ENCODE peak calls at places on chromosome 9, in four cellular contexts. V is SK-N-SH, O is K562, R is H1. F is an unnamed sample.

GRCh38 chr9:128438343-128439109 is 17.3 kb upstream of the ODF2 start:
- DNase-seq in V (peak), O (peak), R (peak), F (peak)

GRCh38 chr9:12989669-12990068 is 214.8 kb downstream of the LURAP1L start:
- DNase-seq in V (no peak), O (no peak), R (no peak), F (no peak)

GRCh38 chr9:136859821-136860269 is 6.3 kb downstream of the EDF1 start:
- DNase-seq in V (no peak), O (no peak), R (no peak), F (peak)

GRCh38 chr9:128902351-128903078 is 18.3 kb upstream of the PHYHD1 start:
- DNase-seq in V (no peak), O (no peak), R (no peak), F (no peak)

GRCh38 chr9:20623021-20623747 is 885 bp upstream of the MLLT3 start:
- DNase-seq in V (no peak), O (no peak), R (no peak), F (peak)

GRCh38 chr9:83670381-83670780 is 37.4 kb downstream of the UBQLN1 start:
- DNase-seq in V (no peak), O (no peak), R (no peak), F (no peak)

GRCh38 chr9:134606951-134607733 is 34.5 kb upstream of the COL5A1 start:
- DNase-seq in V (peak), O (peak), R (no peak), F (peak)

GRCh38 chr9:37262410-37262809 is 142.0 kb downstream of the ZCCHC7 start:
- DNase-seq in V (peak), O (no peak), R (no peak), F (peak)

GRCh38 chr9:19379697-19380046 is 364 bp downstream of the RPS6 start:
- DNase-seq in V (peak), O (no peak), R (no peak), F (peak)

GRCh38 chr9:80873861-80874260 is 815.5 kb downstream of the TLE1 start:
- DNase-seq in V (no peak), O (no peak), R (no peak), F (no peak)

GRCh38 chr9:82532504-82532903 is 530.4 kb downstream of the RASEF start:
- DNase-seq in V (peak), O (no peak), R (no peak), F (no peak)

GRCh38 chr9:122426723-122427122 is 51.0 kb downstream of the OR1J1 start:
- DNase-seq in V (no peak), O (no peak), R (no peak), F (no peak)

GRCh38 chr9:93119703-93119952 is 14.4 kb downstream of the NINJ1 start:
- DNase-seq in V (no peak), O (no peak), R (no peak), F (no peak)

GRCh38 chr9:35490155-35490909 is 421 bp downstream of the RUSC2 start:
- DNase-seq in V (peak), O (peak), R (no peak), F (peak)

GRCh38 chr9:136403915-136404800 is 4.2 kb upstream of the SNAPC4 start:
- DNase-seq in V (no peak), O (no peak), R (no peak), F (no peak)

GRCh38 chr9:16884952-16885513 is 14.6 kb upstream of the BNC2 start:
- DNase-seq in V (peak), O (no peak), R (no peak), F (no peak)

GRCh38 chr9:124251188-124251587 is 6.6 kb upstream of the NEK6 start:
- DNase-seq in V (no peak), O (no peak), R (no peak), F (no peak)

GRCh38 chr9:121503443-121503842 is 3.8 kb upstream of the GGTA1 start:
- DNase-seq in V (peak), O (no peak), R (no peak), F (no peak)

GRCh38 chr9:38022203-38022602 is 46.8 kb downstream of the SHB start:
- DNase-seq in V (no peak), O (no peak), R (no peak), F (no peak)

GRCh38 chr9:23850242-23851023 is 24.4 kb upstream of the ELAVL2 start:
- DNase-seq in V (peak), O (no peak), R (no peak), F (peak)

GRCh38 chr9:35732185-35733108 is at the start of the genes CREB3 and TLN1:
- DNase-seq in V (peak), O (peak), R (peak), F (peak)

GRCh38 chr9:68599826-68600225 is 59.1 kb upstream of the TMEM252 start:
- DNase-seq in V (no peak), O (no peak), R (no peak), F (no peak)

GRCh38 chr9:126114409-126114760 is 212.2 kb upstream of the MVB12B start:
- DNase-seq in V (no peak), O (no peak), R (no peak), F (no peak)

GRCh38 chr9:114221706-114222465 is 66.5 kb downstream of the COL27A1 start:
- DNase-seq in V (no peak), O (no peak), R (no peak), F (no peak)

GRCh38 chr9:89621031-89621430 is 16.2 kb downstream of the GADD45G start:
- DNase-seq in V (no peak), O (no peak), R (no peak), F (no peak)

GRCh38 chr9:121192959-121193645 is 8.6 kb downstream of the RAB14 start:
- DNase-seq in V (no peak), O (no peak), R (no peak), F (no peak)

GRCh38 chr9:123401879-123402513 is 46.0 kb downstream of the CRB2 start:
- DNase-seq in V (peak), O (peak), R (no peak), F (peak)

GRCh38 chr9:137199411-137200121 is 975 bp downstream of the TPRN start:
- DNase-seq in V (no peak), O (no peak), R (no peak), F (peak)

GRCh38 chr9:137492464-137493162 is 33.5 kb upstream of the NSMF start:
- DNase-seq in V (peak), O (peak), R (peak), F (peak)

GRCh38 chr9:93365427-93366118 is 85.9 kb upstream of the FAM120A start:
- DNase-seq in V (no peak), O (no peak), R (peak), F (peak)

GRCh38 chr9:36823934-36824333 is 210.1 kb downstream of the PAX5 start:
- DNase-seq in V (no peak), O (no peak), R (no peak), F (no peak)

GRCh38 chr9:82242285-82242963 is 253.9 kb downstream of the SPATA31D1 start:
- DNase-seq in V (no peak), O (no peak), R (no peak), F (no peak)

GRCh38 chr9:14585730-14586473 is 107.3 kb downstream of the ZDHHC21 start:
- DNase-seq in V (no peak), O (no peak), R (no peak), F (no peak)

DNA sequence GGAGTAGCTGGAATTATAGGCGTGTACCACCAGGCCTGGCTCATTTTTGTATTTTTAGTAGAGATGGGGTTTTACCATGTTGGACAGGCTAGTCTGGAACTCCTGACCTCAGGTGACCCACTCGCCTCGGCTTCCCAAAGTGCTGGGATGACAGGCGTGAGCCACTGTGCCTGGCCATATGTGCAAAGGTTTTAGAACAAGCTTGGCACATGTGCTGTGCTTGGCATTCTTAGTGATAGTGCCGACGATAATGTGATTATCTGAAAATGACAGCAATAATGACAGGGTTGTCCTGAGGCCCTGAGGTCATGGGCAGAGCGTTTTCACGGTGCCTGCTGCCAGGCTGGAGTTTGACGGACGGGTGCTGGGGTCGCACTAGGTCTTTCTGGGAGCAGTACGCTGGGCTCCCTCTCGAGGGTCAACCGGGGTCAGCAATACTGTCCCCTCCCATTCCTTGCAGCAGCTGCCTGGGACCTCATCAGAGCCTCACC is 42.6 kb downstream of the HMCN2 start:
- DNase-seq in V (peak), O (no peak), R (no peak), F (no peak)
- TF ChIP-seq TEAD4 in V (no peak), O (no peak), R (no peak), F (no peak)

GRCh38 chr9:98502976-98503325 is 205.8 kb downstream of the GABBR2 start:
- DNase-seq in V (no peak), O (no peak), R (no peak), F (peak)

GRCh38 chr9:98500337-98500919 is 208.3 kb downstream of the GABBR2 start:
- DNase-seq in V (no peak), O (no peak), R (no peak), F (no peak)

GRCh38 chr9:98503867-98504800 is 204.6 kb downstream of the GABBR2 start:
- DNase-seq in V (no peak), O (no peak), R (no peak), F (no peak)

GRCh38 chr9:98501776-98502175 is 207.0 kb downstream of the GABBR2 start:
- DNase-seq in V (no peak), O (no peak), R (no peak), F (no peak)

DNA sequence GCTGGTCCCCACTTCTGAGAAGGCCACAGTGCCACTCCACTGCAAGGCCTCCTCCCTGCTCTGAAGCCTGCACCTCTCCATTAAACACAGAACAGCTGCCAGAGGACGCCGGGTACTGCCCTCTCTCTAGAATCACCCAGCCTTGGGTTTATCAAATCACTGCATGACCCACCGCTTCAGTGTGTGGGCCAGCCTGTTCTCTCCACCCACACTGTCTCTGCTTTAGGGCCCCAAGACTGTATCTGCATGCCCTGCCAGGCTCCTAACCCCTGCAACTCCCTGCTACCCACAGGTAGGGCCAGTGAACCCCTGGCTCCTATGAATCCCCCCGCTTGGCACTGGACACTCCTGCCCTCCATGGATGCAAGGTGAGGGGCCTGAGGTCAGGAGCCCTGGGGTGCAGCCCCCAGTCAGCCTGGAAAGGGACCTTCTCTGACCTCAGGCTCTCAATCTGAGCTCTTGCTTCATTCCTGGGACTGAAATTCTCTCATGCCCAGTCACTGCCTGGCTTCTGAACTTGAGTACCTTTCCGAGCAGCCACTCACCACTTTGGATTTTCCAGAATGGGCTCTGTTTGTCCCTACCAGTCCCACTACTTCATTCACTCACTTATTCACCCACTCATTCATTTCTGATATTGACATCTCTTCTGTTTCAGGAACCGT is 206.3 kb downstream of the GABBR2 start:
- DNase-seq in V (no peak), O (no peak), R (no peak), F (no peak)
- TF ChIP-seq TEAD4 in V (no peak), O (no peak), R (no peak), F (no peak)

DNA sequence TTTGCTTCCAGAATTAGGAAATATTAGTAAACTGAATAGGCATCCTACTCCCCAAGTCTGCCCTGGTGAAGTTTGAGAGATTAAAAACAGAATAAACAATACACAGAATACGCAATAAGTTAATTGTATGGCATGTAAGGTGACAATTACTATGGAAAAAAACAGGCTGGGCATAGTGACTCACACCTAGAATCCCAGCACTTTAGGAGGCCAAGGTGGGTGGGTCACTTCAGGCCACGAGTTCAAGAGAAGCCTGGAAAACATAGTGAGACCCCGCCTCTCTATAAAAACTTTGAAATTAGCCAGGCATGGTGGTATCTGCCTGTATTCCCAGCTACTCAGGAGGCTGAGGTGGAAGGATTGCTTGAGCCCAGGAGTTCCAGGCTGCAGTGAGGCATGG is 64.2 kb upstream of the SUSD1 start:
- DNase-seq in V (no peak), O (no peak), R (no peak), F (no peak)
- TF ChIP-seq TEAD4 in V (no peak), O (no peak), R (no peak), F (no peak)

GRCh38 chr9:98536542-98537173 is 172.1 kb downstream of the GABBR2 start:
- DNase-seq in V (no peak), O (peak), R (peak), F (peak)
- TF ChIP-seq TEAD4 in V (no peak), O (no peak), R (no peak), F (no peak)

DNA sequence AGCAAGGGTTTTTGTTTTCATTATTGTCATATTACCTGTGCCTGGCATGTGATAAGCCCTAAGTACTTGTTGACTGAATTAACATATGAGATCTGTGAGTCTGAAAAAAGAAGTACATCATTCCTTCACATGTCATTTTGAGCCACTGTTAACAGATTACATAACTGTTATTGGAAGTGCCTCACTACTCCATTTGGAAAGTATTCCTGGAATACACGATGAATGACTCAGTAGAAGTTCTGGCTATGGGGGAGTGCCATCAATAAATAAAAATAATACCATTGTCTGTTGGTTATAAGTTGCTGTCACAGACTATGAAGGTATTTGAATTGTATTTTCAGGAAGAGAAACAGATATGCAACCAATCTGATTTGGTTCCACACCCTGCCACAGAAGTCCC is 12.9 kb downstream of the NIPSNAP3B start:
- DNase-seq in V (no peak), O (no peak), R (no peak), F (no peak)
- TF ChIP-seq TEAD4 in V (no peak), O (no peak), R (no peak), F (no peak)

GRCh38 chr9:109499631-109500120 is 1.6 kb upstream of the PTPN3 start:
- DNase-seq in V (peak), O (no peak), R (no peak), F (peak)
- TF ChIP-seq TEAD4 in V (no peak), O (no peak), R (no peak), F (no peak)

GRCh38 chr9:111752455-111752854 is 42.3 kb downstream of the SHOC1 start:
- DNase-seq in V (no peak), O (no peak), R (no peak), F (no peak)

GRCh38 chr9:111759762-111760639 is 34.7 kb downstream of the SHOC1 start:
- DNase-seq in V (peak), O (peak), R (no peak), F (peak)

GRCh38 chr9:111754800-111755199 is 39.9 kb downstream of the SHOC1 start:
- DNase-seq in V (no peak), O (no peak), R (no peak), F (no peak)
- TF ChIP-seq TEAD4 in V (no peak), O (no peak), R (no peak), F (no peak)

GRCh38 chr9:133135193-133135745 is 14.2 kb upstream of the RALGDS start:
- DNase-seq in V (peak), O (no peak), R (no peak), F (no peak)
- TF ChIP-seq TEAD4 in V (peak), O (no peak), R (no peak), F (no peak)